ENCODE peak calls at places on chromosomes 1 and 21, in eight cellular contexts. One of them, this sample, is unnamed.
A peak's percentile ranks its signal among the peaks of the same experiment; 100 is the strongest.

GRCh38 chr1:170967042-170967910 is 31.9 kb downstream of the MROH9 start:
- DNase-seq in kidney tubule cell: peak; percentile 52
- DNase-seq in activated T-helper 1 cell treated with anti-CD3 and anti-CD28 coated beads, Interleukin-12 subunit alpha, Interleukin-12 subunit beta, Interleukin-2, Interleukin-4 antibody, amounts not matched to agents 30 ng/mL and 10 ng/mL and 1 ng/mL, durations not matched to agents 14 hours and 24 hours and 36 hours: no peak
- DNase-seq in RWPE1: peak; percentile 11
- DNase-seq in epithelial cell of prostate: no peak
- DNase-seq in heart right ventricle: peak; percentile 11
- DNase-seq in body of pancreas: peak; percentile 12
- DNase-seq in globus pallidus: peak; percentile 31
- DNase-seq in this sample: no peak

GRCh38 chr21:39799178-39799577 is 54.2 kb downstream of the IGSF5 start:
- DNase-seq in globus pallidus: no peak
- DNase-seq in epithelial cell of prostate: no peak
- DNase-seq in RWPE1: no peak
- DNase-seq in kidney tubule cell: no peak
- DNase-seq in heart right ventricle: peak; percentile 20
- DNase-seq in activated T-helper 1 cell treated with anti-CD3 and anti-CD28 coated beads, Interleukin-12 subunit alpha, Interleukin-12 subunit beta, Interleukin-2, Interleukin-4 antibody, amounts not matched to agents 30 ng/mL and 10 ng/mL and 1 ng/mL, durations not matched to agents 14 hours and 24 hours and 36 hours: no peak
- DNase-seq in body of pancreas: no peak
- DNase-seq in this sample: no peak

GRCh38 chr1:100530901-100531487 is 6.9 kb upstream of the GPR88 start:
- DNase-seq in kidney tubule cell: no peak
- DNase-seq in globus pallidus: no peak
- DNase-seq in activated T-helper 1 cell treated with anti-CD3 and anti-CD28 coated beads, Interleukin-12 subunit alpha, Interleukin-12 subunit beta, Interleukin-2, Interleukin-4 antibody, amounts not matched to agents 30 ng/mL and 10 ng/mL and 1 ng/mL, durations not matched to agents 14 hours and 24 hours and 36 hours: no peak
- DNase-seq in epithelial cell of prostate: no peak
- DNase-seq in RWPE1: no peak
- DNase-seq in heart right ventricle: peak; percentile 50
- DNase-seq in body of pancreas: no peak
- DNase-seq in this sample: no peak

GRCh38 chr1:183191833-183192232 is 5.8 kb downstream of the LAMC2 start:
- DNase-seq in heart right ventricle: no peak
- DNase-seq in activated T-helper 1 cell treated with anti-CD3 and anti-CD28 coated beads, Interleukin-12 subunit alpha, Interleukin-12 subunit beta, Interleukin-2, Interleukin-4 antibody, amounts not matched to agents 30 ng/mL and 10 ng/mL and 1 ng/mL, durations not matched to agents 14 hours and 24 hours and 36 hours: no peak
- DNase-seq in epithelial cell of prostate: no peak
- DNase-seq in RWPE1: peak; percentile 74
- DNase-seq in globus pallidus: no peak
- DNase-seq in kidney tubule cell: peak; percentile 92
- DNase-seq in body of pancreas: no peak
- DNase-seq in this sample: no peak

GRCh38 chr1:17235135-17235880 is 13.6 kb upstream of the PADI3 start:
- DNase-seq in body of pancreas: no peak
- DNase-seq in heart right ventricle: no peak
- DNase-seq in kidney tubule cell: no peak
- DNase-seq in globus pallidus: no peak
- DNase-seq in RWPE1: no peak
- DNase-seq in epithelial cell of prostate: no peak
- DNase-seq in activated T-helper 1 cell treated with anti-CD3 and anti-CD28 coated beads, Interleukin-12 subunit alpha, Interleukin-12 subunit beta, Interleukin-2, Interleukin-4 antibody, amounts not matched to agents 30 ng/mL and 10 ng/mL and 1 ng/mL, durations not matched to agents 14 hours and 24 hours and 36 hours: no peak
- DNase-seq in this sample: no peak

GRCh38 chr1:30700528-30701265 is 22.7 kb downstream of the MATN1 start:
- DNase-seq in body of pancreas: no peak
- DNase-seq in globus pallidus: no peak
- DNase-seq in RWPE1: peak; percentile 69
- DNase-seq in epithelial cell of prostate: no peak
- DNase-seq in heart right ventricle: no peak
- DNase-seq in kidney tubule cell: peak; percentile 84
- DNase-seq in activated T-helper 1 cell treated with anti-CD3 and anti-CD28 coated beads, Interleukin-12 subunit alpha, Interleukin-12 subunit beta, Interleukin-2, Interleukin-4 antibody, amounts not matched to agents 30 ng/mL and 10 ng/mL and 1 ng/mL, durations not matched to agents 14 hours and 24 hours and 36 hours: no peak
- DNase-seq in this sample: no peak

GRCh38 chr1:58854576-58854975 is 70.7 kb upstream of the JUN start:
- DNase-seq in epithelial cell of prostate: no peak
- DNase-seq in heart right ventricle: no peak
- DNase-seq in activated T-helper 1 cell treated with anti-CD3 and anti-CD28 coated beads, Interleukin-12 subunit alpha, Interleukin-12 subunit beta, Interleukin-2, Interleukin-4 antibody, amounts not matched to agents 30 ng/mL and 10 ng/mL and 1 ng/mL, durations not matched to agents 14 hours and 24 hours and 36 hours: no peak
- DNase-seq in body of pancreas: no peak
- DNase-seq in RWPE1: no peak
- DNase-seq in globus pallidus: no peak
- DNase-seq in kidney tubule cell: no peak
- DNase-seq in this sample: no peak

GRCh38 chr1:101163406-101163770 is 73.4 kb upstream of the S1PR1 start:
- DNase-seq in RWPE1: no peak
- DNase-seq in activated T-helper 1 cell treated with anti-CD3 and anti-CD28 coated beads, Interleukin-12 subunit alpha, Interleukin-12 subunit beta, Interleukin-2, Interleukin-4 antibody, amounts not matched to agents 30 ng/mL and 10 ng/mL and 1 ng/mL, durations not matched to agents 14 hours and 24 hours and 36 hours: no peak
- DNase-seq in kidney tubule cell: no peak
- DNase-seq in heart right ventricle: no peak
- DNase-seq in body of pancreas: no peak
- DNase-seq in epithelial cell of prostate: no peak
- DNase-seq in globus pallidus: no peak
- DNase-seq in this sample: no peak

GRCh38 chr1:63269571-63269970 is 52.8 kb upstream of the FOXD3 start:
- DNase-seq in RWPE1: no peak
- DNase-seq in kidney tubule cell: no peak
- DNase-seq in heart right ventricle: no peak
- DNase-seq in body of pancreas: no peak
- DNase-seq in globus pallidus: no peak
- DNase-seq in epithelial cell of prostate: no peak
- DNase-seq in activated T-helper 1 cell treated with anti-CD3 and anti-CD28 coated beads, Interleukin-12 subunit alpha, Interleukin-12 subunit beta, Interleukin-2, Interleukin-4 antibody, amounts not matched to agents 30 ng/mL and 10 ng/mL and 1 ng/mL, durations not matched to agents 14 hours and 24 hours and 36 hours: no peak
- DNase-seq in this sample: no peak

This sample was measured in stimulated activated effector memory CD8-positive, alpha-beta T cell treated with anti-CD3 and anti-CD28 coated beads, Interleukin-12 subunit alpha, Interleukin-12 subunit beta, amount 100 ng/mL, for 72 hours.